ENCODE peak calls at places on chromosomes 13 and 19, in four cellular contexts. One of them, this sample, is unnamed.

GRCh38 chr13:50451609-50452008 is 391.9 kb downstream of the DLEU7 start:
- DNase-seq in ascending aorta: no peak
- DNase-seq in IMR-90: no peak
- DNase-seq in fibroblast of lung: no peak
- DNase-seq in this sample: no peak

GRCh38 chr19:15300533-15301194 is 31.7 kb downstream of the BRD4 start:
- DNase-seq in ascending aorta: no peak
- DNase-seq in IMR-90: peak
- DNase-seq in fibroblast of lung: peak
- DNase-seq in this sample: no peak

GRCh38 chr13:59873856-59874255 is 289.9 kb downstream of the DIAPH3 start:
- DNase-seq in fibroblast of lung: no peak
- DNase-seq in IMR-90: no peak
- DNase-seq in ascending aorta: no peak
- DNase-seq in this sample: no peak

GRCh38 chr13:97344250-97345175 is 89.5 kb upstream of the RAP2A start:
- DNase-seq in IMR-90: peak
- DNase-seq in ascending aorta: no peak
- DNase-seq in fibroblast of lung: peak
- DNase-seq in this sample: no peak

GRCh38 chr19:48302600-48302959 is 22.8 kb upstream of the EMP3 start:
- DNase-seq in ascending aorta: no peak
- DNase-seq in fibroblast of lung: no peak
- DNase-seq in IMR-90: no peak
- DNase-seq in this sample: no peak

GRCh38 chr19:34189199-34189916 is 17.1 kb downstream of the LSM14A start:
- DNase-seq in fibroblast of lung: no peak
- DNase-seq in IMR-90: no peak
- DNase-seq in ascending aorta: no peak
- DNase-seq in this sample: no peak

GRCh38 chr19:27971071-27971470 is 1241.9 kb downstream of the UQCRFS1 start:
- DNase-seq in ascending aorta: no peak
- DNase-seq in fibroblast of lung: no peak
- DNase-seq in IMR-90: no peak
- DNase-seq in this sample: no peak

GRCh38 chr19:38049105-38049649 is 142.2 kb downstream of the SIPA1L3 start:
- DNase-seq in IMR-90: no peak
- DNase-seq in ascending aorta: no peak
- DNase-seq in fibroblast of lung: no peak
- DNase-seq in this sample: no peak

DNA sequence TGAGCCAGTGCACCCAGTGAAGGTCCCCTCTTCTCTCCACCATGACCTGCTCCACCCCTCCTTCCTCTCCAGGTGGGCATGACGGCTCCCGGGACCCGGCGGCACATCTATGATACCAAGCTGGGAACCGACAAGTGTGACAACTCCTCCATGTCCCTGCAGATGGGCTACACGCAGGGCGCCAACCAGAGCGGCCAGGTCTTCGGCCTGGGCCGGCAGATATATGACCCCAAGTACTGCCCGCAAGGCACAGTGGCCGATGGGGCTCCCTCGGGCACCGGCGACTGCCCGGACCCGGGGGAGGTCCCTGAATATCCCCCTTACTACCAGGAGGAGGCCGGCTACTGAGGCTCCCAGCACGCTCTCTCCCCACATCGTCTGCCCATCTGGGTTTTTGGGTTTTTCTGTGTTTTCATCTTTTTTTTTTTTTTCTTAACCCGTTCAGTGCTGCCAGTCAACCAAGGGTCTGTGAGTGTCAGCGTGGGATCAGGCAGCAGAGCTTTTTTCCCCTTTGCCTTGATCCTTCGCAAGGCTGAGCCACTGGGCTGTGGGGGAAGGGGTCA is 2.3 kb upstream of the ABCA7 start:
- DNase-seq in fibroblast of lung: no peak
- DNase-seq in ascending aorta: no peak
- DNase-seq in IMR-90: no peak
- DNase-seq in this sample: no peak
- TF ChIP-seq CTCF in fibroblast of lung: no peak
- TF ChIP-seq CTCF in ascending aorta: no peak
- TF ChIP-seq CTCF in IMR-90: no peak
- TF ChIP-seq CTCF in this sample: no peak

GRCh38 chr13:44048326-44048725 is 168.6 kb downstream of the LACC1 start:
- DNase-seq in ascending aorta: no peak
- DNase-seq in IMR-90: no peak
- DNase-seq in fibroblast of lung: peak
- DNase-seq in this sample: no peak
- TF ChIP-seq CTCF in ascending aorta: no peak
- TF ChIP-seq CTCF in IMR-90: no peak
- TF ChIP-seq CTCF in fibroblast of lung: peak
- TF ChIP-seq CTCF in this sample: no peak

GRCh38 chr13:109764474-109765292 is 21.7 kb downstream of the IRS2 start:
- DNase-seq in fibroblast of lung: no peak
- DNase-seq in IMR-90: peak
- DNase-seq in ascending aorta: no peak
- DNase-seq in this sample: no peak
- TF ChIP-seq CTCF in fibroblast of lung: peak
- TF ChIP-seq CTCF in IMR-90: peak
- TF ChIP-seq CTCF in ascending aorta: no peak
- TF ChIP-seq CTCF in this sample: no peak

DNA sequence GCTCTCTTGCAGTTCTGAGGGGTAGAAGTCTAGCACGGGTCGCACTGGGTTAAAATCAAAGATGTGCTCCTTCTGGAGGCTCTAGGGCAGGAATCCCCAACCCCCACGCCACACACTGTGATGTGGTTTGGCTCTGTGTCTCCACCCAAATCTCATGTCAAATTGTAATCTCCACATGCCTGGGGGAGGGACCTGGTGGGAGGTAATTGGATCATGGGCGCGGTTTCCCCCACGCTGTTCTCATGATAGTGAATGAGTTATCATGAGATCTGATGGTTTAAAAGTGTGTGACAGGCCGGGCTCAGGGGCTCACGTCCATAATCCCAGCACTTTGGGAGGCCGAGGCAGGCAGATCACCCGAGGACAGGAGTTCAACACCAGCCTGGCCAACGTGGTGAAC is 26.6 kb upstream of the CALM3 start:
- DNase-seq in ascending aorta: no peak
- DNase-seq in fibroblast of lung: no peak
- DNase-seq in IMR-90: no peak
- DNase-seq in this sample: no peak
- TF ChIP-seq CTCF in ascending aorta: no peak
- TF ChIP-seq CTCF in fibroblast of lung: no peak
- TF ChIP-seq CTCF in IMR-90: no peak
- TF ChIP-seq CTCF in this sample: no peak

GRCh38 chr13:95494082-95494681 is 58.3 kb upstream of the CLDN10 start:
- DNase-seq in ascending aorta: no peak
- DNase-seq in IMR-90: peak
- DNase-seq in fibroblast of lung: peak
- DNase-seq in this sample: no peak
- TF ChIP-seq CTCF in ascending aorta: peak
- TF ChIP-seq CTCF in IMR-90: peak
- TF ChIP-seq CTCF in fibroblast of lung: peak
- TF ChIP-seq CTCF in this sample: no peak

This sample was measured in omental fat pad.